ENCODE peak calls at places on chromosome 17, in five cellular contexts. K is A549, H is K562, D is GM12878, L is HepG2. X is an unnamed sample.

GRCh38 chr17:48644910-48645557 is 18.9 kb upstream of the HOXB9 start:
- DNase-seq in K (no peak), H (no peak), D (no peak), L (no peak), X (no peak)

GRCh38 chr17:7233701-7234099 is 617 bp downstream of the DVL2 start:
- DNase-seq in H (no peak), L (no peak), D (no peak), K (no peak), X (no peak)

GRCh38 chr17:62968445-62968923 is 2.4 kb downstream of the TANC2 start:
- DNase-seq in H (peak), D (peak), L (peak), K (peak), X (peak)

GRCh38 chr17:144936-145670 is 7.7 kb downstream of the SCGB1C2 start:
- DNase-seq in K (no peak), D (no peak), H (no peak), L (no peak), X (no peak)

GRCh38 chr17:75412455-75413317 is 7.2 kb upstream of the GRB2 start:
- DNase-seq in L (peak), H (peak), K (peak), D (no peak), X (peak)

GRCh38 chr17:67546578-67547527 is 169.8 kb downstream of the PITPNC1 start:
- DNase-seq in D (no peak), H (peak), L (no peak), K (no peak), X (peak)

GRCh38 chr17:74759941-74760340 is 11.5 kb downstream of the NHERF1 start:
- DNase-seq in K (no peak), L (no peak), H (peak), D (no peak), X (peak)

GRCh38 chr17:51391992-51392654 is 131.8 kb downstream of the UTP18 start:
- DNase-seq in D (no peak), L (no peak), K (no peak), H (no peak), X (no peak)

GRCh38 chr17:82008258-82008940 is 14.3 kb downstream of the CENPX start:
- DNase-seq in K (no peak), H (no peak), D (no peak), L (no peak), X (no peak)

GRCh38 chr17:81601525-81602120 is 35.3 kb downstream of the NPLOC4 start:
- DNase-seq in K (peak), H (peak), L (peak), D (peak), X (peak)

GRCh38 chr17:48351916-48352332 is 78.1 kb downstream of the SKAP1 start:
- DNase-seq in L (peak), H (peak), K (peak), D (no peak), X (no peak)

GRCh38 chr17:80586464-80587228 is 42.0 kb downstream of the RPTOR start:
- DNase-seq in K (no peak), H (no peak), L (no peak), D (no peak), X (no peak)

GRCh38 chr17:61393550-61393903 is 6.1 kb upstream of the TBX2 start:
- DNase-seq in K (no peak), L (no peak), H (no peak), D (no peak), X (peak)

GRCh38 chr17:8020251-8020650 is 17.8 kb downstream of the GUCY2D start:
- DNase-seq in D (no peak), H (no peak), L (no peak), K (no peak), X (no peak)

GRCh38 chr17:14334261-14334860 is 33.5 kb downstream of the HS3ST3B1 start:
- DNase-seq in L (no peak), H (no peak), K (no peak), D (no peak), X (no peak)

GRCh38 chr17:8922923-8923322 is 42.6 kb downstream of the PIK3R5 start:
- DNase-seq in D (no peak), H (no peak), K (no peak), L (no peak), X (no peak)

GRCh38 chr17:50059759-50060273 is 3.9 kb downstream of the ITGA3 start:
- DNase-seq in K (no peak), D (no peak), H (no peak), L (no peak), X (no peak)

GRCh38 chr17:246851-247421 is 65.5 kb upstream of the DOC2B start:
- DNase-seq in L (no peak), D (no peak), K (no peak), H (no peak), X (peak)

GRCh38 chr17:41107941-41108445 is 2.8 kb downstream of the KRTAP4-9 start:
- DNase-seq in D (no peak), K (no peak), L (no peak), H (no peak), X (no peak)

GRCh38 chr17:5203908-5204294 is 12.2 kb upstream of the ZNF594 start:
- DNase-seq in H (no peak), L (no peak), K (no peak), D (no peak), X (no peak)

GRCh38 chr17:43698678-43699437 is 37.1 kb upstream of the MEOX1 start:
- DNase-seq in K (no peak), L (no peak), H (no peak), D (no peak), X (no peak)

GRCh38 chr17:80882926-80883685 is 108.5 kb upstream of the CHMP6 start:
- DNase-seq in L (no peak), D (no peak), H (no peak), K (no peak), X (no peak)

GRCh38 chr17:72588961-72589360 is 468.1 kb downstream of the SOX9 start:
- DNase-seq in L (peak), H (no peak), K (peak), D (no peak), X (no peak)

GRCh38 chr17:75830168-75831031 is 13.8 kb downstream of the UNC13D start:
- DNase-seq in D (no peak), H (no peak), K (peak), L (no peak), X (peak)

GRCh38 chr17:48457080-48457836 is 27.2 kb upstream of the SKAP1 start:
- DNase-seq in D (no peak), H (peak), L (peak), K (peak), X (peak)

GRCh38 chr17:39001703-39002637 is 34.8 kb upstream of the FBXO47 start:
- DNase-seq in K (no peak), L (no peak), H (peak), D (no peak), X (peak)

GRCh38 chr17:62994931-62995330 is 28.9 kb downstream of the TANC2 start:
- DNase-seq in K (no peak), D (no peak), L (no peak), H (peak), X (no peak)

GRCh38 chr17:50271173-50271750 is 3.0 kb upstream of the TMEM92 start:
- DNase-seq in K (no peak), H (no peak), D (no peak), L (no peak), X (peak)

GRCh38 chr17:9240659-9241370 is 219.5 kb downstream of the NTN1 start:
- DNase-seq in D (no peak), L (peak), K (no peak), H (peak), X (peak)

GRCh38 chr17:28120766-28121165 is 78.3 kb downstream of the NLK start:
- DNase-seq in H (no peak), D (no peak), K (no peak), L (no peak), X (no peak)
- TF ChIP-seq ESRRA in H (no peak), D (no peak), K (no peak), L (no peak), X (no peak)

DNA sequence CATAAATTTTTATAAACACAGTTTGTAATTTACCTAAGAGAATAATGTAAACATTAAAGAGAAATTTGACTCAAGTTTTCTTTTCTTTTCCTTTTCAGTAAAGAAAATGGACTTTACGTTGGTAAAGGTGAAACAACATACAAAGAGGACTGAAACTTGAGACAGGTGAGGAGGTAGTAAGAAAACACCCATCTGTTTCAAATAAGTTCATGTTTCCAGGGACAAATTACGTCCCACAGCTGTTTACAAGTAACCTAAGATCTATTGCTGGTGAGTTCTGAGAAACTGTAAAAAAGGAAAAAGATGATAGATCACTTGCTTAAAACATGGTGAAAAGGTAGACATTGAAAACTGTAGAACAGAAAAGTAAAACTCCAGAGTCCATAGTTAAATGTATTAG is 4.8 kb upstream of the ABCA5 start:
- DNase-seq in K (no peak), L (no peak), H (no peak), D (no peak), X (no peak)
- TF ChIP-seq ESRRA in K (no peak), L (no peak), H (no peak), D (no peak), X (no peak)

DNA sequence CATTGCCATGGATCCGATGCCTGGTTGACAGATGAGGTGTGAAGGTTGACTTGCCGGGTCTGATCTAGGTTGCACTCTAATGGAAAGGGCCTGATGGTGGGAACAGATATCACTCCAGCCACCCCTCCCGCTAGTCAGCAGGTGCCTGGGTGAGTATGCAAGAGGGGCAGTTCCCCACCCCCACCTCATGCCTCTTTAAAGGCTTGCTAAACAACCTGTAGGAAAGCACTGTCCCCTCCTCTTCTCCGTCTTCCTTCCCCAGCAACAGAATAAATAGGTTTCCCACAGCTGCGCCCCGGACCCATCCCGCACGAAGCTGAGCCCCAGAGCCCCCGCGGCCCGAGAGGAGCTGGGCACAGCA is 746 bp upstream of the TMEM132E start:
- DNase-seq in L (no peak), K (no peak), H (no peak), D (no peak), X (no peak)
- TF ChIP-seq ESRRA in L (no peak), K (no peak), H (no peak), D (no peak), X (no peak)

DNA sequence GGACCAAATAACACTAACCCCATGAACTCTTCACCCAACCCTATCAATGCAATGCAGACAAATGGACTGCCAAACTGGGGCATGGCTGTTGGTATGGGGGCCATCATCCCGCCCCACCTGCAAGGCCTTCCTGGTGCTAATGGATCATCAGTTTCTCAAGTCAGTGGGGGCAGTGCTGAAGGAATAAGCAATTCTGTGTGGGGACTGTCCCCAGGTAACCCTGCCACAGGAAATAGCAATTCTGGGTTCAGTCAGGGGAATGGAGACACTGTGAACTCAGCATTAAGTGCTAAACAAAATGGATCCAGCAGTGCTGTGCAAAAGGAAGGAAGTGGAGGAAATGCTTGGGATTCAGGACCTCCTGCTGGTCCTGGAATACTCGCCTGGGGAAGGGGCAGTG is 78.9 kb downstream of the TMC6 start:
- DNase-seq in D (no peak), L (no peak), H (peak), K (no peak), X (no peak)
- TF ChIP-seq ESRRA in D (no peak), L (no peak), H (no peak), K (no peak), X (no peak)

X was measured in WTC11.